ENCODE peak calls at places on chromosomes 13 and 19, in seven cellular contexts. F is neuronal stem cell, R is H9, W is H1, K is mesendoderm, V is mesenchymal stem cell, B is trophoblast cell. G is an unnamed sample.

GRCh38 chr13:43397110-43397509 is 373.7 kb downstream of the DNAJC15 start:
- DNase-seq in F (no peak), V (peak), W (no peak), B (no peak), R (no peak), K (no peak), G (peak)

GRCh38 chr13:20997301-20998061 is 63.9 kb downstream of the LATS2 start:
- DNase-seq in W (no peak), F (no peak), K (peak), R (peak), V (peak), B (peak), G (peak)

GRCh38 chr19:16051254-16052025 is 24.9 kb upstream of the TPM4 start:
- DNase-seq in K (no peak), R (peak), B (peak), W (no peak), F (no peak), V (no peak), G (no peak)

GRCh38 chr19:3476830-3477229 is 3.5 kb downstream of the SMIM24 start:
- DNase-seq in K (no peak), W (no peak), B (no peak), R (no peak), V (no peak), F (no peak), G (no peak)

GRCh38 chr13:101661839-101662238 is 209.4 kb downstream of the ITGBL1 start:
- DNase-seq in V (no peak), K (no peak), W (no peak), B (no peak), R (no peak), F (peak), G (no peak)

GRCh38 chr13:64680739-64681138 is 2549.4 kb downstream of the PCDH9 start:
- DNase-seq in B (no peak), V (no peak), F (no peak), R (no peak), K (no peak), W (no peak), G (no peak)

GRCh38 chr19:7230826-7231225 is 63.4 kb downstream of the INSR start:
- DNase-seq in W (no peak), F (no peak), K (no peak), V (no peak), B (no peak), R (no peak), G (no peak)

GRCh38 chr13:34847751-34848150 is 94.3 kb upstream of the NBEA start:
- DNase-seq in V (no peak), K (peak), R (peak), B (no peak), W (no peak), F (no peak), G (no peak)

GRCh38 chr19:49340069-49340864 is 5.1 kb downstream of the CD37 start:
- DNase-seq in V (no peak), B (peak), R (peak), W (peak), F (no peak), K (peak), G (no peak)

GRCh38 chr13:26629260-26629659 is 71.8 kb downstream of the WASF3 start:
- DNase-seq in W (no peak), V (no peak), K (peak), F (no peak), R (no peak), B (peak), G (no peak)

GRCh38 chr13:26132756-26133155 is 80.9 kb upstream of the SHISA2 start:
- DNase-seq in V (peak), R (no peak), B (no peak), K (peak), F (peak), W (no peak), G (peak)

GRCh38 chr19:18443406-18443805 is 5.5 kb upstream of the ISYNA1 start:
- DNase-seq in F (no peak), B (no peak), R (no peak), W (no peak), V (no peak), K (no peak), G (no peak)

GRCh38 chr13:110634558-110634957 is 19.2 kb downstream of the NAXD start:
- DNase-seq in V (peak), R (no peak), B (peak), W (no peak), F (no peak), K (no peak), G (peak)

GRCh38 chr13:98495627-98496238 is 81.2 kb downstream of the STK24 start:
- DNase-seq in R (no peak), W (no peak), F (no peak), B (no peak), V (no peak), K (no peak), G (no peak)

GRCh38 chr19:9498183-9498902 is at the start of gene ZNF560:
- DNase-seq in V (no peak), R (peak), W (peak), K (no peak), F (no peak), B (no peak), G (peak)

GRCh38 chr13:109628251-109628699 is 158.1 kb downstream of the IRS2 start:
- DNase-seq in R (no peak), K (no peak), W (no peak), V (peak), B (peak), F (no peak), G (peak)

GRCh38 chr13:60230593-60230992 is 66.9 kb upstream of the DIAPH3 start:
- DNase-seq in B (peak), K (peak), W (no peak), F (no peak), R (no peak), V (peak), G (peak)

GRCh38 chr13:45575830-45576180 is 39.7 kb downstream of the ERICH6B start:
- DNase-seq in K (no peak), F (no peak), W (no peak), V (no peak), B (no peak), R (no peak), G (no peak)

GRCh38 chr13:47215741-47216140 is 318.9 kb upstream of the HTR2A start:
- DNase-seq in R (no peak), V (peak), F (no peak), K (peak), W (no peak), B (peak), G (peak)

GRCh38 chr13:30870049-30870884 is 35.8 kb upstream of the MEDAG start:
- DNase-seq in B (peak), V (peak), F (peak), K (peak), R (peak), W (peak), G (peak)

GRCh38 chr13:97495678-97496077 is 61.7 kb downstream of the RAP2A start:
- DNase-seq in K (peak), R (no peak), B (peak), W (no peak), V (no peak), F (no peak), G (no peak)

GRCh38 chr19:18183529-18183928 is 9.5 kb upstream of the MPV17L2 start:
- DNase-seq in R (no peak), K (no peak), V (no peak), W (no peak), F (no peak), B (no peak), G (no peak)

GRCh38 chr19:30518965-30519606 is 146.9 kb downstream of the ZNF536 start:
- DNase-seq in W (no peak), F (no peak), B (no peak), R (no peak), V (no peak), K (no peak), G (no peak)

GRCh38 chr13:40152145-40152544 is 496.7 kb downstream of the COG6 start:
- DNase-seq in B (no peak), W (no peak), F (no peak), R (no peak), V (peak), K (no peak), G (peak)

GRCh38 chr19:887599-887998 is 5.4 kb downstream of the MED16 start:
- DNase-seq in B (no peak), F (no peak), K (no peak), V (no peak), R (no peak), W (no peak), G (no peak)

GRCh38 chr13:46053162-46054012 is 841 bp upstream of the ZC3H13 start:
- DNase-seq in K (no peak), R (no peak), F (no peak), B (peak), V (no peak), W (no peak), G (no peak)

GRCh38 chr13:20441879-20442278 is 83.8 kb downstream of the CRYL1 start:
- DNase-seq in W (no peak), V (no peak), K (peak), F (peak), B (no peak), R (no peak), G (peak)

GRCh38 chr13:101401196-101401595 is 15.1 kb downstream of the NALCN start:
- DNase-seq in R (no peak), V (no peak), K (no peak), B (peak), W (no peak), F (no peak), G (no peak)

GRCh38 chr19:15331419-15332310 is 674 bp downstream of the BRD4 start:
- DNase-seq in W (peak), K (peak), B (peak), V (peak), R (peak), F (peak), G (no peak)

GRCh38 chr13:33236021-33236420 is 49.5 kb downstream of the STARD13 start:
- DNase-seq in V (no peak), K (no peak), B (peak), F (no peak), R (no peak), W (no peak), G (peak)

GRCh38 chr13:46184277-46184699 is 2.3 kb upstream of the LCP1 start:
- DNase-seq in F (no peak), W (peak), B (peak), K (peak), R (peak), V (no peak), G (no peak)

DNA sequence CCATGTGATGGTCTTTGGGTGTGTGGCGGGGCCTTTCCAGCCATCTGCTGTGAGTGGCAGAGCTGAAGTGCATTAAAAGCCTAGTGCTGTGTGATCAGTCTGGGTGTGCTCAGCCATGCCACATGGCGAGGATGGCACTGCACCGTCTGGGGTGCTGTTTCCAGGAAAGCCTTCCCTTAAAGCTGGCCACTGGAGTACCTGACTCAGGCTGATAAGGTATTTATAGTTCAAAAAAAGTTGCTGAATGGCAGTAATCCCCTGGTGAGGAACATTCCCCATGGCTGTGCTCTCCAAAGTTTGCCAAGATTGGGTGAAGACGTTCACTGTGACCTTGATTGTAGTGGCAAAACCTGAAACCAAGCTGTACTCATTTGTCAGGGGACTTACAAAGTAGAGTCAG is 6.0 kb downstream of the GPI start:
- DNase-seq in B (no peak), W (no peak), F (no peak), K (no peak), R (no peak), V (no peak), G (no peak)
- H3K23ac ChIP-seq in B (no peak), W (no peak), F (no peak), K (no peak), R (no peak), V (no peak), G (no peak)

GRCh38 chr19:40639638-40639982 is 38.4 kb downstream of the LTBP4 start:
- DNase-seq in V (no peak), B (no peak), R (no peak), W (no peak), F (no peak), K (no peak), G (no peak)

GRCh38 chr19:40642757-40643325 is 41.7 kb downstream of the LTBP4 start:
- DNase-seq in K (no peak), F (no peak), B (no peak), R (no peak), V (no peak), W (no peak), G (no peak)

GRCh38 chr19:40640744-40641143 is 39.6 kb downstream of the LTBP4 start:
- DNase-seq in V (peak), R (no peak), F (no peak), W (no peak), B (no peak), K (no peak), G (peak)

GRCh38 chr19:40641306-40641705 is 40.1 kb downstream of the LTBP4 start:
- DNase-seq in F (no peak), K (no peak), B (no peak), W (no peak), V (no peak), R (no peak), G (no peak)

DNA sequence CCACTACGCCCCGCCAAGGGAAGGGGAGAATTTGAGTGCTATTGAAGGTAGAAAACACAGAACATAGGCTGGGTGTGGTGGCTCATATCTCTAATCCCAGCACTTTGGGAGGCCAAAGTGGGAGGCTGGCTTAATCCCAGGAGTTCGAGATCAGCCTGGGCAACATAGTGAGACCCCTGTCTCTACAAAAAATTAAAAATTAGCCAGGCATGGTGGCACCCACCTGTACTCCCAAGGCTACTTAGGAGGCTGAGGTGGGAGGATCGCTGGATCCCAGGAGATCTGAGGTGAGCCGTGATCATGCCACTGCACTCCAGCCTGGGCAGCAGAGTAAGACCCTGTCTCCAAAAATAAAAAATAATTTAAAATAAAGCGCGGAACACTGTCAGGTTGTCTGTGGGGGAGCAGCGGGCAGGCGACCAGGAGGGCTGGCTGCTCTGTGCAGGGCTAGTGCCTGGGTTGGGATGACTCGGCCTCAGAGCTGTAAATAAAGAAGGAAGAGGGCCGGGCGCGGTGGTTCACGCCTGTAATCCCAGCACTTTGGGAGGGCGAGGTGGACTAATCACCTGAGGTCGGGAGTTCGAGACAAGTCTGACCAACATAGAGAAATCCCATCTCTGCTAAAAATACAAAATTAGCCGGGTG is 41.0 kb downstream of the LTBP4 start:
- DNase-seq in V (no peak), K (no peak), F (no peak), R (no peak), B (no peak), W (no peak), G (no peak)
- H3K23ac ChIP-seq in V (no peak), K (no peak), F (no peak), R (no peak), B (no peak), W (no peak), G (no peak)

DNA sequence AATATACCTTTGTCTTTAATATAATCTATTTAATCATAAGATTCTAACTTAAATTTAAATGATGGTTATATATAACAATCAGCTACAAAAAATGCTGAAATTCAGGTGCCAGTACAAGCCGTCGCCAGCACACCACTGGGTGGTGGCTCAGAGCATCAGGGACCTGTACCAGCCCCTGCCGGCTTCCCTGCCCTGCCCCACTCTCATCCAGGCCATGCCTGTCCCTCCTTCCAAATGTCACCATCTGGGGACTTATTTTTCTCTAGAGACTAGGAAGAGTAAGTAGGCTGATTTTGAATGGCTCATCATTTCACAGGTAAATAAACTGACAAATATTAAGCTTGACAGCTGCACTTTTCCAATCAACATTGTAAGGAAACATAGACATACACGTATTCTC is 1.6 kb downstream of the METTL21C start:
- DNase-seq in V (no peak), W (no peak), R (no peak), B (no peak), K (no peak), F (no peak), G (no peak)
- H3K23ac ChIP-seq in V (no peak), W (no peak), R (no peak), B (no peak), K (no peak), F (no peak), G (no peak)

DNA sequence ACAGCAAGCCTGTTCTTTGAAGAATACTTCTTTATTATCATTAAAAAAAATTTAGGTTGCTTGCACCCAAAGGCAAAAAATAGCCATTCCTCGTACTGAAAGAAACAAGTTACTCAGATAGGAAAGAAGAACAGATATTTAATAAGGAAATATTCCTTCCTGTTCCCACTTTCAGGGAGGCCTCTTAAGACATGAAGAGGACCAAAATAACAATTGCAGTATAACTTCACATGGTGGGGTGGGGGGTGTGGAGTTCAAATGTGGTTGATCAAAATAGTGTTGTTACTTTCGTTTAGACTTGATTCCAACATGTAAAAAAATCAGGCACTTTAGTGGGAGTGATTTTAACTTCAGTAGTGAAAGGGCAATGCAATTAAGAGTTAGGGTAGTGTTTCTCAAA is 3.6 kb downstream of the RGCC start:
- DNase-seq in F (no peak), K (no peak), W (no peak), R (no peak), V (no peak), B (no peak), G (no peak)
- H3K23ac ChIP-seq in F (no peak), K (no peak), W (no peak), R (no peak), V (no peak), B (no peak), G (no peak)

GRCh38 chr19:35856546-35857149 is at the start of gene KIRREL2:
- DNase-seq in B (no peak), F (peak), W (peak), K (peak), V (peak), R (peak), G (no peak)
- H3K23ac ChIP-seq in B (no peak), F (no peak), W (no peak), K (no peak), V (no peak), R (no peak), G (no peak)

DNA sequence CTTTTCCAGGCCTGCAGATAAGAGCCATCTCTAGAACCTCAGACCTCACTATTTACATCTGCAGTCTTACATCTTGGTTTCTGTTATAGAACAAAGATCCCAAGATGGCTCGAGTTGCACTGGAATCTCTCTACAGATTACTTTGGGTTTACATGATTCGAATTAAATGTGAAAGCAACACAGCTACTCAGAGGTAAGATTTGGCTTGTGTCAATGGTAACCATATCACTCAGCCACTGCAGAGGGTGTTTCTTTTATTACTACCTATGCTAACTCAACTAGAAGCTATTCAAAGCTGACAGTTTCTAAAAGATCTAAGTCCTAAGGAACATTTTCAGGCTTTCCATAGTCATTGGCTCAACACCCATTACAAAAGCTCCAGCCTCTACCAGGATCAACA is 115.6 kb downstream of the FRY start:
- DNase-seq in K (no peak), B (no peak), V (no peak), R (no peak), F (no peak), W (no peak), G (no peak)
- H3K23ac ChIP-seq in K (no peak), B (no peak), V (no peak), R (no peak), F (no peak), W (no peak), G (no peak)

DNA sequence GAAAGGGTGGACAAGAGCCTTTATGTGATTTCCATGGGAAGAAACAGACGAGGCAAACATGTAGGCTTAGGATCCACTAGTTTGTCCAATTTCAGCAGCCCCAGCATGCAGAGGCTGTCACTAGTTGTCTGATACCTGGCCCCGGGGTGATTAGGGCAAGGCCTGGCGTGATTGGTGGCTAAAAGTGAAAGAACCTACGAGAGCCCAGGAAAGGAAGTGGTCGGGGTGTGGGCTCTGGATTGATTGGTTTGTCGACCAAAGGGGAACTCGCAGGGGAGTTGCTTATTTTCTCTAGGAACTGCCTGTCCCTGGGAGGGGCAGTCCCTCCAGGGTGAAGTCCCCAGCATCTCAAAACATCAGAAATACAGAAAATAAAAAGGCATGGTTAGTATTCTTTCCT is 64.2 kb upstream of the UQCRFS1 start:
- DNase-seq in K (peak), R (peak), V (no peak), W (peak), F (no peak), B (no peak), G (no peak)
- H3K23ac ChIP-seq in K (no peak), R (no peak), V (no peak), W (no peak), F (no peak), B (no peak), G (no peak)

DNA sequence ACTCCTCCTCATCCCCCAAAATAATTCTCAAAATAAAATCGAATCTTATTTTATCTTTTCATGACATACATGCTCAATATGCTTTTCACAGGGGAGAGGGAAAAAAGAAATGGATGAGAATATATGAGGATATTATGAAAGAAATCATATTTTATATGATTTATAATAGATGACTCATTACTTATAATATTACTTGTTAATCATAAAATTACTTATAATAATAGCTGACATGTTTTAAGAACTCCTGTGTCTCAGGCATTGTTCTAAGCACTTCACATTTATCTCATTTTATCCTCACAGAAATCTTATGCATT is 3.0 kb upstream of the CEACAM3 start:
- DNase-seq in F (no peak), R (no peak), V (no peak), W (no peak), B (no peak), K (no peak), G (no peak)
- H3K23ac ChIP-seq in F (no peak), R (no peak), V (no peak), W (no peak), B (no peak), K (no peak), G (no peak)

GRCh38 chr19:13573268-13573667 is 67.0 kb upstream of the CACNA1A start:
- DNase-seq in K (no peak), F (no peak), W (peak), B (no peak), R (peak), V (no peak), G (no peak)
- H3K23ac ChIP-seq in K (no peak), F (no peak), W (no peak), B (no peak), R (no peak), V (no peak), G (no peak)

GRCh38 chr13:36385471-36385870 is 39.3 kb upstream of the SPART start:
- DNase-seq in W (no peak), K (no peak), B (no peak), R (no peak), F (no peak), V (peak), G (peak)
- H3K23ac ChIP-seq in W (no peak), K (no peak), B (no peak), R (no peak), F (no peak), V (no peak), G (no peak)